ENCODE peak calls at places on chromosomes 16 and 17, in six cellular contexts. P, D, A, G, Q and U are unnamed samples.

GRCh38 chr17:77188084-77189066 is 47.6 kb downstream of the SEC14L1 start:
- DNase-seq in G (no peak), Q (no peak), A (no peak), P (no peak), D (no peak), U (peak; percentile 19)

GRCh38 chr17:68356949-68357455 is 65.7 kb downstream of the ARSG start:
- DNase-seq in G (no peak), A (no peak), Q (no peak), P (no peak), D (no peak), U (no peak)

GRCh38 chr17:64084940-64085649 is 44.8 kb downstream of the ERN1 start:
- DNase-seq in G (peak; percentile 46), P (no peak), D (no peak), Q (no peak), A (no peak), U (no peak)

GRCh38 chr16:4682616-4683254 is 10.6 kb upstream of the NUDT16L1 start:
- DNase-seq in P (no peak), A (peak; percentile 74), G (peak; percentile 59), Q (no peak), D (peak; percentile 23), U (peak; percentile 31)

GRCh38 chr17:77840576-77841160 is 117.8 kb upstream of the TNRC6C start:
- DNase-seq in A (no peak), P (peak; percentile 35), D (no peak), Q (no peak), G (peak; percentile 36), U (no peak)

GRCh38 chr17:81526662-81527571 is 1.3 kb upstream of the FSCN2 start:
- DNase-seq in Q (no peak), A (no peak), P (no peak), D (no peak), G (no peak), U (no peak)

GRCh38 chr17:40310882-40311391 is 2.0 kb downstream of the RARA start:
- DNase-seq in G (no peak), D (no peak), P (no peak), Q (peak; percentile 61), A (no peak), U (no peak)

GRCh38 chr16:57592591-57593003 is 35.8 kb upstream of the ADGRG1 start:
- DNase-seq in A (no peak), G (no peak), P (peak; percentile 55), Q (peak; percentile 26), D (no peak), U (peak; percentile 80)

GRCh38 chr17:69871318-69871717 is 203.7 kb upstream of the KCNJ16 start:
- DNase-seq in G (no peak), P (no peak), Q (no peak), A (no peak), D (no peak), U (no peak)

GRCh38 chr17:57293077-57293476 is 36.8 kb downstream of the MSI2 start:
- DNase-seq in P (no peak), Q (no peak), D (no peak), G (no peak), A (no peak), U (no peak)

GRCh38 chr17:65278050-65278819 is 141.1 kb downstream of the RGS9 start:
- DNase-seq in Q (no peak), P (no peak), G (peak; percentile 50), D (peak; percentile 73), A (peak; percentile 34), U (no peak)

GRCh38 chr17:40726919-40727318 is 23.4 kb upstream of the KRT24 start:
- DNase-seq in P (no peak), G (no peak), D (no peak), Q (no peak), A (no peak), U (no peak)

GRCh38 chr16:30748634-30749445 is 615 bp downstream of the PHKG2 start:
- DNase-seq in P (no peak), A (no peak), G (peak; percentile 61), D (peak; percentile 61), Q (no peak), U (no peak)

GRCh38 chr17:81044764-81045589 is 10.0 kb downstream of the BAIAP2 start:
- DNase-seq in P (peak; percentile 93), D (peak; percentile 77), A (peak; percentile 75), Q (peak; percentile 88), G (peak; percentile 28), U (no peak)

GRCh38 chr17:53796642-53797041 is 26.1 kb upstream of the KIF2B start:
- DNase-seq in G (no peak), Q (no peak), P (no peak), D (no peak), A (no peak), U (no peak)
- H3K36me3 ChIP-seq in G (no peaks in the 10 kb centered on the region), Q (no peaks in the 10 kb centered on the region), P (no peaks in the 10 kb centered on the region), D (no peaks in the 10 kb centered on the region), A (no peaks in the 10 kb centered on the region), U (no peaks in the 10 kb centered on the region)

GRCh38 chr17:29034510-29034909 is 8.4 kb upstream of the PIPOX start:
- DNase-seq in A (no peak), P (no peak), D (no peak), G (no peak), Q (no peak), U (no peak)

GRCh38 chr17:29039764-29040598 is 3.0 kb upstream of the PIPOX start:
- DNase-seq in A (no peak), Q (no peak), G (no peak), D (peak; percentile 96), P (no peak), U (no peak)

GRCh38 chr17:29037739-29038465 is 5.0 kb upstream of the PIPOX start:
- DNase-seq in D (no peak), P (no peak), G (no peak), A (no peak), Q (no peak), U (no peak)

GRCh38 chr17:29038511-29039300 is 4.2 kb upstream of the PIPOX start:
- DNase-seq in G (no peak), A (no peak), P (no peak), D (no peak), Q (no peak), U (no peak)

DNA sequence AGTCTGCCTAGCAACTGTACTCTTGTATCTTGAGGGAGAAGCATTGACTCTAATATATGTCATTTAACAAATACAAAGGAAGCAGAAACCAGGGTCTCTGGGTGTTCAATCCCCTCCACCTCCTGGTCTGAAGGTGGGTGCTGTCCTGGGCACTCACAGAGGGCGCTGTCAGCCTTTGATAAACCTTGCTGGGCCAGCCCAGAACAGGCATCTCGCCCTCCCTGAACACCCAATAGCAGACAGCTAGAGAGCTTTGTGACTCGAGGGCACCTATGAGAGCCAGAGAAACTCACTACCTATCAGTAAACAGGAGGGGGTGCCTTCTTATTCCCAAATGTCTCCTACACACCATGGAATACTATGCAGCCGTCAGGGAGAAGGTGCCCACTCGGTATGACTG is 6.4 kb upstream of the PIPOX start:
- DNase-seq in P (no peak), D (no peak), Q (no peak), G (no peak), A (no peak), U (no peak)
- H3K4me1 ChIP-seq in P (no peaks in the 10 kb centered on the region), D (peaks cover 6% of the 10 kb centered on the region), Q (no peaks in the 10 kb centered on the region), G (peaks cover 6% of the 10 kb centered on the region), A (no peaks in the 10 kb centered on the region), U (no peaks in the 10 kb centered on the region)

DNA sequence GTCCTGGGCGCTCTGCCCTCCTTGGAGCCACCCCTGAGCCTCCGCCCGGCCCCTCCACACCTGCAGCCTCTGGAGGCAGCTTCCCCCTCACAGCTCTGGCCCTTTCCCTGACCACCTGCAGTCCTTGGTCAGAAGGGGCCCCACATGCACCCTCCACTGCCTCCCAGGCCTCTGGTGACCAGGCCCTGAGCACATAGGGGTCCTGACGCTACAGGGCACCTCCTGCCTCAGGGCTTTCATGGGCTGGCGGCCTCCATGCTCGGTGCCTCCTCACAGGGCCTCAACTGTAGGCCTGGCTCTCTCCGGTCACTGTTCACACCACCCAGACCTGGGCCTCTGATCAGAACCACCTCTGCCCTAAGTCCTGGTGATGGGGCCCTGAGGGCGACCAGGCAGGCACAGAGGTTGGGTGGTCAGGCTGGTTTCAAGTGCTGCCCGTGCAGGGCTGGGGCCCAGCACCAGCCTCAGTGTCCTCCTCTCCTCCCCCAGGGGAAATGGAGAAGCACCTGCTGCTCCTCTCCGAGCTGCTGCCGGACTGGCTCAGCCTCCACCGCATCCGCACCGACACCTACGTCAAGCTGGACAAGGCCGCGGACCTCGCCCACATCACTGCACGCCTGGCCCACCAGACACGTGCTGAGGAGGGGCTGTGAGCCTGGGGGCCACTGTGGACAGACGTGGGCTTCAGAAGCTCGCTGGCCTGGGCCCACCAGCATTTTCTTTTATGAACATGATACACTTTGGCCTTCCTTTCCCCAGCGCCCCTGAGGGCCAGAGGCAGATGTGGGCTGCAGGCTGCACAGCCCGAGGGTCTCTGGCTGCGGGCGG is 3.9 kb downstream of the APRT start:
- DNase-seq in A (no peak), P (no peak), Q (no peak), G (no peak), D (no peak), U (no peak)
- H3K36me3 ChIP-seq in A (peaks cover 16% of the 10 kb centered on the region), P (no peaks in the 10 kb centered on the region), Q (peaks cover 5% of the 10 kb centered on the region), G (peaks cover 69% of the 10 kb centered on the region), D (peaks cover 10% of the 10 kb centered on the region), U (peaks cover 13% of the 10 kb centered on the region)

DNA sequence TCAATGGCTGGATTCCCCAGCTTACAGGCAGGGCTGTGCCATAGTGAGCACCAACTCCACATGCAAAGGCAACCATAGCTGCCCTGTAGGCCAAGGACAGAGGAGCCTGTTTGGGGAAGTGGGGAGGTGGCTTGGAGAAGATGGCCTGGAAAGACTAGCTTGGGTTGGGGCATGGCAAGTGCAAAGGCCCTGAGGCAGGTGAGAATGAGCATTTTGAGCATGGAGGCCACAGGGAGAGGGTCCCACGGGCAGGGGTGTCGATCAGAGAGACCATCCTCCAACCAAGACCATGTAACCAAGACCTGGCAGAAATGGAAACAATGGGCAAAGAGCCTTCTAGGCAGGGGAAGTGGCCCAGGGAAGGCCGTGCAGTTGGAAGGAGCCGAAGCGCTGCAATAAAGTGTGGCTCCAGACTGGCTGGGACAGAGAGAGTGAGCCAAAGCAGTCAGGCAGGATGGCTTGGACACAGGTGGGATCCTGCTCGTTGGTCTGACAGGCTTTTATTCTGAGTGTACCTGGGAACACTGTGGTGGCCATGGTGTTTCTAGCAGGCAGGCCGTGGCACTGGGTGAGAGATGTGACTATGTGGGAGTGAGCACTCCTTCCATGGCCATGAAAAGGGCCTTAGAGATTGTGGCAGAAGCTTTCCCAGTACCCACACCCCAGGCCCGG is 24.8 kb upstream of the MPRIP start:
- DNase-seq in P (no peak), G (no peak), D (no peak), Q (no peak), A (no peak), U (no peak)
- H3K4me1 ChIP-seq in P (no peaks in the 10 kb centered on the region), G (peaks cover 8% of the 10 kb centered on the region), D (peaks cover 12% of the 10 kb centered on the region), Q (peaks cover 14% of the 10 kb centered on the region), A (no peaks in the 10 kb centered on the region), U (peaks cover 38% of the 10 kb centered on the region)

DNA sequence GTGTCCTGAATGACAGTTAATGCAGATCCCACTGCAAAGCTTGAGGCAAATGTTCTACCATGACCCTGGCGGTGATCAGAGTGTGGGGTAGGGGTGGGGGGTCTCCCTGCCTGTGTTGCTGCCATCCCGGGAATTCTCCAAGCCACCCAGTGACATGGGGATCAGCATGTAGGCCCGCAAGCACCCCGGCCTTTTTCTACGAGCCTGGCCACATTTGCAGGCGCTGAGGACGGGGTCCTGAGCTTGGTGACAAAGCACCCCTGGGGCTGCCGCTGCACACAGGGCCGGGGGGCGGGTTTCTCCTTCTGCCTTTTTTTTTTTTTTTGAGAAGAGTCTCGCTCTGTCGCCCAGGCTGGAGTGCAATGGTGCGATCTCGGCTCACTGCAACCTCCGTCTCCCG is 35.8 kb downstream of the SLC7A5 start:
- DNase-seq in Q (no peak), A (no peak), P (no peak), G (no peak), D (no peak), U (no peak)
- H3K36me3 ChIP-seq in Q (no peaks in the 10 kb centered on the region), A (peaks cover 47% of the 10 kb centered on the region), P (no peaks in the 10 kb centered on the region), G (peaks cover 85% of the 10 kb centered on the region), D (peaks cover 2% of the 10 kb centered on the region), U (peaks cover 15% of the 10 kb centered on the region)